ENCODE peak calls at places on chromosomes 7 and 10, in four cellular contexts. One of them, this sample, is unnamed.
A peak's percentile ranks its signal among the peaks of the same experiment; 100 is the strongest.

GRCh38 chr10:132293416-132294195 is 14.1 kb downstream of the STK32C start:
- DNase-seq in K562: no peak
- DNase-seq in IMR-90: no peak
- DNase-seq in HepG2: no peak
- DNase-seq in this sample: no peak

GRCh38 chr10:34791947-34792346 is 23.1 kb downstream of the PARD3 start:
- DNase-seq in K562: peak; percentile 46
- DNase-seq in IMR-90: no peak
- DNase-seq in HepG2: no peak
- DNase-seq in this sample: no peak

GRCh38 chr10:52951819-52952218 is 179.2 kb upstream of the MBL2 start:
- DNase-seq in K562: peak; percentile 6
- DNase-seq in IMR-90: peak; percentile 57
- DNase-seq in HepG2: peak; percentile 59
- DNase-seq in this sample: no peak

GRCh38 chr7:41824284-41824683 is 121.4 kb upstream of the INHBA start:
- DNase-seq in K562: no peak
- DNase-seq in IMR-90: peak; percentile 71
- DNase-seq in HepG2: no peak
- DNase-seq in this sample: no peak

GRCh38 chr10:49143249-49143648 is 9.4 kb upstream of the FAM170B start:
- DNase-seq in K562: no peak
- DNase-seq in IMR-90: no peak
- DNase-seq in HepG2: no peak
- DNase-seq in this sample: no peak

GRCh38 chr7:4661871-4662270 is 20.2 kb upstream of the FOXK1 start:
- DNase-seq in K562: no peak
- DNase-seq in IMR-90: peak; percentile 70
- DNase-seq in HepG2: no peak
- DNase-seq in this sample: no peak

GRCh38 chr7:15603124-15603523 is 41.3 kb upstream of the AGMO start:
- DNase-seq in K562: no peak
- DNase-seq in IMR-90: no peak
- DNase-seq in HepG2: no peak
- DNase-seq in this sample: no peak

GRCh38 chr10:75565286-75566251 is 134.1 kb downstream of the LRMDA start:
- DNase-seq in K562: no peak
- DNase-seq in IMR-90: no peak
- DNase-seq in HepG2: peak; percentile 8
- DNase-seq in this sample: no peak

GRCh38 chr7:141072548-141073172 is 1.2 kb upstream of the TMEM178B start:
- DNase-seq in K562: no peak
- DNase-seq in IMR-90: peak; percentile 73
- DNase-seq in HepG2: no peak
- DNase-seq in this sample: peak; percentile 61

GRCh38 chr7:155992538-155992937 is 180.3 kb upstream of the SHH start:
- DNase-seq in K562: no peak
- DNase-seq in IMR-90: no peak
- DNase-seq in HepG2: no peak
- DNase-seq in this sample: no peak

GRCh38 chr7:83359108-83359507 is 196.4 kb upstream of the PCLO start:
- DNase-seq in K562: no peak
- DNase-seq in IMR-90: no peak
- DNase-seq in HepG2: no peak
- DNase-seq in this sample: no peak

GRCh38 chr7:585229-585711 is 65.6 kb upstream of the PDGFA start:
- DNase-seq in K562: peak; percentile 91
- DNase-seq in IMR-90: no peak
- DNase-seq in HepG2: no peak
- DNase-seq in this sample: no peak

GRCh38 chr10:61153766-61154165 is 209.8 kb upstream of the RHOBTB1 start:
- DNase-seq in K562: no peak
- DNase-seq in IMR-90: no peak
- DNase-seq in HepG2: no peak
- DNase-seq in this sample: no peak

GRCh38 chr7:55156919-55157318 is 138.1 kb downstream of the EGFR start:
- DNase-seq in K562: no peak
- DNase-seq in IMR-90: no peak
- DNase-seq in HepG2: no peak
- DNase-seq in this sample: no peak

GRCh38 chr7:150739045-150739432 is 1.8 kb downstream of the GIMAP5 start:
- DNase-seq in K562: no peak
- DNase-seq in IMR-90: no peak
- DNase-seq in HepG2: peak; percentile 11
- DNase-seq in this sample: no peak

GRCh38 chr10:36253731-36254130 is 611.6 kb upstream of the FZD8 start:
- DNase-seq in K562: no peak
- DNase-seq in IMR-90: no peak
- DNase-seq in HepG2: no peak
- DNase-seq in this sample: no peak

GRCh38 chr10:71494980-71495381 is 98.3 kb downstream of the CDH23 start:
- DNase-seq in K562: no peak
- DNase-seq in IMR-90: no peak
- DNase-seq in HepG2: no peak
- DNase-seq in this sample: no peak

GRCh38 chr7:44272456-44272855 is 52.9 kb downstream of the CAMK2B start:
- DNase-seq in K562: no peak
- DNase-seq in IMR-90: no peak
- DNase-seq in HepG2: no peak
- DNase-seq in this sample: no peak

GRCh38 chr10:62769574-62770242 is 34.8 kb upstream of the ADO start:
- DNase-seq in K562: peak; percentile 48
- DNase-seq in IMR-90: peak; percentile 10
- DNase-seq in HepG2: no peak
- DNase-seq in this sample: no peak

GRCh38 chr7:24972991-24973390 is 7.0 kb downstream of the OSBPL3 start:
- DNase-seq in K562: no peak
- DNase-seq in IMR-90: peak; percentile 87
- DNase-seq in HepG2: no peak
- DNase-seq in this sample: no peak

GRCh38 chr7:4851459-4852422 is 10.1 kb downstream of the PAPOLB start:
- DNase-seq in K562: peak; percentile 44
- DNase-seq in IMR-90: no peak
- DNase-seq in HepG2: no peak
- DNase-seq in this sample: no peak

GRCh38 chr7:85890244-85890811 is 703.5 kb upstream of the SEMA3D start:
- DNase-seq in K562: peak; percentile 16
- DNase-seq in IMR-90: peak; percentile 21
- DNase-seq in HepG2: peak; percentile 39
- DNase-seq in this sample: peak; percentile 10

GRCh38 chr10:48683424-48683823 is 1.2 kb upstream of the WDFY4 start:
- DNase-seq in K562: no peak
- DNase-seq in IMR-90: no peak
- DNase-seq in HepG2: no peak
- DNase-seq in this sample: no peak

GRCh38 chr7:151351027-151351426 is 9.4 kb downstream of the NUB1 start:
- DNase-seq in K562: peak; percentile 57
- DNase-seq in IMR-90: no peak
- DNase-seq in HepG2: no peak
- DNase-seq in this sample: peak; percentile 32

GRCh38 chr7:90690159-90690858 is 94.2 kb downstream of the CDK14 start:
- DNase-seq in K562: no peak
- DNase-seq in IMR-90: no peak
- DNase-seq in HepG2: no peak
- DNase-seq in this sample: no peak

GRCh38 chr7:77786018-77786417 is 12.2 kb downstream of the TMEM60 start:
- DNase-seq in K562: no peak
- DNase-seq in IMR-90: no peak
- DNase-seq in HepG2: no peak
- DNase-seq in this sample: no peak

GRCh38 chr7:88027724-88028123 is 93.7 kb downstream of the ADAM22 start:
- DNase-seq in K562: no peak
- DNase-seq in IMR-90: no peak
- DNase-seq in HepG2: no peak
- DNase-seq in this sample: no peak

GRCh38 chr10:9814285-9814866 is 1203.3 kb upstream of the CELF2 start:
- DNase-seq in K562: no peak
- DNase-seq in IMR-90: peak; percentile 52
- DNase-seq in HepG2: no peak
- DNase-seq in this sample: no peak

GRCh38 chr10:126659750-126660149 is 10.7 kb downstream of the C10orf90 start:
- DNase-seq in K562: no peak
- DNase-seq in IMR-90: no peak
- DNase-seq in HepG2: no peak
- DNase-seq in this sample: no peak

GRCh38 chr10:71040326-71040725 is 152.0 kb upstream of the PCBD1 start:
- DNase-seq in K562: no peak
- DNase-seq in IMR-90: no peak
- DNase-seq in HepG2: no peak
- DNase-seq in this sample: no peak

GRCh38 chr7:116150588-116150987 is 59.8 kb upstream of the TES start:
- DNase-seq in K562: no peak
- DNase-seq in IMR-90: peak; percentile 56
- DNase-seq in HepG2: no peak
- DNase-seq in this sample: no peak

GRCh38 chr7:116142374-116142773 is 68.0 kb upstream of the TES start:
- DNase-seq in K562: no peak
- DNase-seq in IMR-90: no peak
- DNase-seq in HepG2: no peak
- DNase-seq in this sample: no peak

GRCh38 chr7:116142850-116143249 is 67.5 kb upstream of the TES start:
- DNase-seq in K562: no peak
- DNase-seq in IMR-90: no peak
- DNase-seq in HepG2: no peak
- DNase-seq in this sample: no peak

GRCh38 chr7:116148108-116148507 is 62.2 kb upstream of the TES start:
- DNase-seq in K562: no peak
- DNase-seq in IMR-90: no peak
- DNase-seq in HepG2: no peak
- DNase-seq in this sample: no peak

DNA sequence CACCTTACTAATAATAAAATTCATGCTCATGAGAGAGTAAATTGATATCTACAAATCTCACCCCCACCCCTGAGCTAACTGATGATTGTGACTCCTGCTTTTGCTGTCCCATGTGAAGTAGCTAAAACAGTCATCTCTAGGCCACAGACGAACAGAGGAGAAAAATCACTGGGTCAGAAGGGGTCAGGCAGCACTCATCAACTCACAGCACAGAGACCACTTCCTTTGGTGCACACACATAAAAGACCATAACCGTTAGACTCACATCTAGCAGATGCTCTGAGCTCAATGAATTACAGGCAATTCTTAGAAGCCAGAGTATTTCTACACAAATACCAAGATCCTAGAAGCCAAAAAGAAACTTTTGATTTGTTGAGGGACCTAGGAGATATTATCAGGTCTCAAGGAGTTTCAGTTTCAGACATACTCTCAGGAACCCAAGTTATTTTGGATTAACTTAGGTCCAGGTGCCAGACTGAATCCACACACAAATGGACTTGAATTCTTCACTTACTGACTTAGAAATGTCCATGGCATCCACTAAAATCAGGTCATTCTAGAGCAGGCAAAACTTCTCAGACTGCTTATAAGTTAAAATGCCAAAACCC is 65.0 kb upstream of the TES start:
- DNase-seq in K562: no peak
- DNase-seq in IMR-90: peak; percentile 24
- DNase-seq in HepG2: no peak
- DNase-seq in this sample: no peak
- TF ChIP-seq BHLHE40 in K562: no peak
- TF ChIP-seq BHLHE40 in IMR-90: no peak
- TF ChIP-seq BHLHE40 in HepG2: no peak
- TF ChIP-seq BHLHE40 in this sample: no peak

GRCh38 chr10:99234067-99234738 is 1.4 kb downstream of the HPSE2 start:
- DNase-seq in K562: peak; percentile 10
- DNase-seq in IMR-90: peak; percentile 31
- DNase-seq in HepG2: no peak
- DNase-seq in this sample: peak; percentile 24
- H3K4me3 ChIP-seq in K562: no peak overlapping the region
- H3K4me3 ChIP-seq in IMR-90: peak overlapping the region; percentile 36
- H3K4me3 ChIP-seq in HepG2: no peak overlapping the region
- H3K4me3 ChIP-seq in this sample: peak overlapping the region; percentile 35

GRCh38 chr7:143958781-143959180 is 4.1 kb downstream of the OR2F1 start:
- DNase-seq in K562: no peak
- DNase-seq in IMR-90: peak; percentile 39
- DNase-seq in HepG2: peak; percentile 65
- DNase-seq in this sample: no peak

GRCh38 chr7:143965280-143965679 is 10.6 kb downstream of the OR2F1 start:
- DNase-seq in K562: no peak
- DNase-seq in IMR-90: no peak
- DNase-seq in HepG2: peak; percentile 6
- DNase-seq in this sample: peak; percentile 36

DNA sequence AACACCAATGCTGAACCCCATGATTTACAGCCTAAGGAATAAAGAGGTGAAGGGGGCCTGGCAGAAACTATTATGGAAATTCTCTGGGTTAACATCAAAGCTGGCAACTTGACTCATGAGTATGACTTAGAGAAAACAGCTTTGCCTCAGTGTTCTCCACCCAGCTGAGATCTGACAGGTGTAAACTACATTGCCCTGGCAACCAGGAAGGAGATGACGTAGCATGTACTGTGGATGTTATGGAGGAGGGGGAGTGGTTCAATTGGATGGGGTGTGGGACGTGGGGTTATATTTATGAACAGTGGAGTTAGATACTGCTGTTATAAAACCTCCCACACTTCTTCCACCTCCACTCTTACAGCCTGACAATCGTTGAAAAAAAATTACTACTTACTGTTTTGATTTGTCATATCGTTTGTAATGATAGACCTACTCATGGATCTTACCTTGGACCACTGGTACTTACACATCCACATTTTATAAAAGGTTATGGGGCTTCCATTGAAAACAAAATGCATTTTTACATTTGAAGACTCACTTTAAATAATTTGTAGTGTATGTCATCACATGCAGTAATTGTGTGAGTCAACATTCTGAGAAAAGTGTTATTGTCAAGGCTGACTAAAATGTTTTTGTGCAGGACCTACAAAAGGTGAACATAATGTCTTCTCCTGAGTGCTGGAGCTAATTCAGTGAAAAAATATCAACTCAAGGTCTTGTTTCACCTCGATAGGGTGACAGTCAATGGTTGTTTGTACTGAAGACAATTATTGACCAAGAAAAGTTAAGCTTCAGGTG is 6.4 kb downstream of the OR2F1 start:
- DNase-seq in K562: no peak
- DNase-seq in IMR-90: no peak
- DNase-seq in HepG2: no peak
- DNase-seq in this sample: no peak
- TF ChIP-seq BHLHE40 in K562: no peak
- TF ChIP-seq BHLHE40 in IMR-90: no peak
- TF ChIP-seq BHLHE40 in HepG2: no peak
- TF ChIP-seq BHLHE40 in this sample: no peak

GRCh38 chr7:49773939-49774458 is 561 bp downstream of the VWC2 start:
- DNase-seq in K562: no peak
- DNase-seq in IMR-90: no peak
- DNase-seq in HepG2: no peak
- DNase-seq in this sample: no peak

GRCh38 chr7:49775065-49775948 is 1.9 kb downstream of the VWC2 start:
- DNase-seq in K562: no peak
- DNase-seq in IMR-90: no peak
- DNase-seq in HepG2: no peak
- DNase-seq in this sample: no peak

GRCh38 chr7:49776994-49777393 is 3.6 kb downstream of the VWC2 start:
- DNase-seq in K562: no peak
- DNase-seq in IMR-90: no peak
- DNase-seq in HepG2: peak; percentile 19
- DNase-seq in this sample: peak; percentile 20

GRCh38 chr7:49774459-49775064 is 1.1 kb downstream of the VWC2 start:
- DNase-seq in K562: no peak
- DNase-seq in IMR-90: no peak
- DNase-seq in HepG2: no peak
- DNase-seq in this sample: no peak

GRCh38 chr7:49775949-49776443 is 2.6 kb downstream of the VWC2 start:
- DNase-seq in K562: no peak
- DNase-seq in IMR-90: no peak
- DNase-seq in HepG2: no peak
- DNase-seq in this sample: no peak
- H3K4me3 ChIP-seq in K562: no peak overlapping the region
- H3K4me3 ChIP-seq in IMR-90: no peak overlapping the region
- H3K4me3 ChIP-seq in HepG2: no peak overlapping the region
- H3K4me3 ChIP-seq in this sample: no peak overlapping the region

This sample was measured in A549.